ENCODE peak calls at places on chromosome 14, in five cellular contexts. One of them, this sample, is unnamed.

GRCh38 chr14:20686386-20687143 is 2.0 kb upstream of the ANG start:
- DNase-seq in fibroblast of mammary gland: no peak
- DNase-seq in MM.1S: no peak
- DNase-seq in heart right ventricle: no peak
- DNase-seq in cardiac muscle cell: no peak
- DNase-seq in this sample: no peak

GRCh38 chr14:105212541-105213305 is 31.6 kb upstream of the NUDT14 start:
- DNase-seq in fibroblast of mammary gland: no peak
- DNase-seq in MM.1S: no peak
- DNase-seq in heart right ventricle: no peak
- DNase-seq in cardiac muscle cell: no peak
- DNase-seq in this sample: no peak

GRCh38 chr14:22249775-22250174 is 339.2 kb downstream of the DAD1 start:
- DNase-seq in fibroblast of mammary gland: no peak
- DNase-seq in MM.1S: no peak
- DNase-seq in heart right ventricle: no peak
- DNase-seq in cardiac muscle cell: no peak
- DNase-seq in this sample: no peak

GRCh38 chr14:82223276-82223675 is 689.6 kb upstream of the SEL1L start:
- DNase-seq in fibroblast of mammary gland: no peak
- DNase-seq in MM.1S: peak
- DNase-seq in heart right ventricle: no peak
- DNase-seq in cardiac muscle cell: no peak
- DNase-seq in this sample: no peak

GRCh38 chr14:106218189-106218588 is 691.8 kb downstream of the TMEM121 start:
- DNase-seq in fibroblast of mammary gland: no peak
- DNase-seq in MM.1S: peak
- DNase-seq in heart right ventricle: no peak
- DNase-seq in cardiac muscle cell: no peak
- DNase-seq in this sample: no peak

GRCh38 chr14:66141733-66142132 is 344.4 kb upstream of the CCDC196 start:
- DNase-seq in fibroblast of mammary gland: no peak
- DNase-seq in MM.1S: no peak
- DNase-seq in heart right ventricle: no peak
- DNase-seq in cardiac muscle cell: no peak
- DNase-seq in this sample: no peak

GRCh38 chr14:70317969-70318634 is 41.4 kb downstream of the COX16 start:
- DNase-seq in fibroblast of mammary gland: peak
- DNase-seq in MM.1S: no peak
- DNase-seq in heart right ventricle: peak
- DNase-seq in cardiac muscle cell: peak
- DNase-seq in this sample: peak

GRCh38 chr14:58662759-58663158 is 25.0 kb downstream of the DACT1 start:
- DNase-seq in fibroblast of mammary gland: no peak
- DNase-seq in MM.1S: no peak
- DNase-seq in heart right ventricle: no peak
- DNase-seq in cardiac muscle cell: no peak
- DNase-seq in this sample: no peak

GRCh38 chr14:105931808-105932483 is 405.6 kb downstream of the TMEM121 start:
- DNase-seq in fibroblast of mammary gland: no peak
- DNase-seq in MM.1S: no peak
- DNase-seq in heart right ventricle: no peak
- DNase-seq in cardiac muscle cell: no peak
- DNase-seq in this sample: no peak

GRCh38 chr14:57848353-57848752 is 17.5 kb downstream of the SLC35F4 start:
- DNase-seq in fibroblast of mammary gland: peak
- DNase-seq in MM.1S: no peak
- DNase-seq in heart right ventricle: no peak
- DNase-seq in cardiac muscle cell: no peak
- DNase-seq in this sample: no peak

GRCh38 chr14:24695265-24696241 is 61.6 kb upstream of the GZMB start:
- DNase-seq in fibroblast of mammary gland: no peak
- DNase-seq in MM.1S: no peak
- DNase-seq in heart right ventricle: no peak
- DNase-seq in cardiac muscle cell: no peak
- DNase-seq in this sample: no peak

GRCh38 chr14:24133730-24134129 is 2.3 kb upstream of the PSME1 start:
- DNase-seq in fibroblast of mammary gland: no peak
- DNase-seq in MM.1S: no peak
- DNase-seq in heart right ventricle: no peak
- DNase-seq in cardiac muscle cell: no peak
- DNase-seq in this sample: no peak

GRCh38 chr14:22926316-22926715 is 2.9 kb downstream of the PRMT5 start:
- DNase-seq in fibroblast of mammary gland: no peak
- DNase-seq in MM.1S: no peak
- DNase-seq in heart right ventricle: no peak
- DNase-seq in cardiac muscle cell: no peak
- DNase-seq in this sample: peak

GRCh38 chr14:104974146-104974541 is 4.0 kb downstream of the AHNAK2 start:
- DNase-seq in fibroblast of mammary gland: no peak
- DNase-seq in MM.1S: no peak
- DNase-seq in heart right ventricle: no peak
- DNase-seq in cardiac muscle cell: no peak
- DNase-seq in this sample: no peak

GRCh38 chr14:91286530-91286937 is 42.0 kb upstream of the GPR68 start:
- DNase-seq in fibroblast of mammary gland: peak
- DNase-seq in MM.1S: peak
- DNase-seq in heart right ventricle: peak
- DNase-seq in cardiac muscle cell: peak
- DNase-seq in this sample: peak

GRCh38 chr14:69877492-69877891 is 1.7 kb upstream of the SMOC1 start:
- DNase-seq in fibroblast of mammary gland: peak
- DNase-seq in MM.1S: peak
- DNase-seq in heart right ventricle: no peak
- DNase-seq in cardiac muscle cell: peak
- DNase-seq in this sample: peak

GRCh38 chr14:25696176-25696575 is 646.2 kb upstream of the STXBP6 start:
- DNase-seq in fibroblast of mammary gland: no peak
- DNase-seq in MM.1S: no peak
- DNase-seq in heart right ventricle: no peak
- DNase-seq in cardiac muscle cell: no peak
- DNase-seq in this sample: no peak

GRCh38 chr14:73712540-73713141 is 1.5 kb downstream of the PNMA1 start:
- DNase-seq in fibroblast of mammary gland: no peak
- DNase-seq in MM.1S: no peak
- DNase-seq in heart right ventricle: no peak
- DNase-seq in cardiac muscle cell: peak
- DNase-seq in this sample: no peak

GRCh38 chr14:77094672-77095284 is 3.3 kb upstream of the CIPC start:
- DNase-seq in fibroblast of mammary gland: peak
- DNase-seq in MM.1S: peak
- DNase-seq in heart right ventricle: peak
- DNase-seq in cardiac muscle cell: peak
- DNase-seq in this sample: peak

GRCh38 chr14:67514203-67514607 is 18.9 kb upstream of the PLEKHH1 start:
- DNase-seq in fibroblast of mammary gland: no peak
- DNase-seq in MM.1S: no peak
- DNase-seq in heart right ventricle: no peak
- DNase-seq in cardiac muscle cell: no peak
- DNase-seq in this sample: no peak

GRCh38 chr14:60565211-60565610 is 56.3 kb downstream of the SIX6 start:
- DNase-seq in fibroblast of mammary gland: peak
- DNase-seq in MM.1S: no peak
- DNase-seq in heart right ventricle: no peak
- DNase-seq in cardiac muscle cell: peak
- DNase-seq in this sample: peak

GRCh38 chr14:54889919-54890318 is 12.7 kb downstream of the GCH1 start:
- DNase-seq in fibroblast of mammary gland: no peak
- DNase-seq in MM.1S: no peak
- DNase-seq in heart right ventricle: no peak
- DNase-seq in cardiac muscle cell: no peak
- DNase-seq in this sample: peak

DNA sequence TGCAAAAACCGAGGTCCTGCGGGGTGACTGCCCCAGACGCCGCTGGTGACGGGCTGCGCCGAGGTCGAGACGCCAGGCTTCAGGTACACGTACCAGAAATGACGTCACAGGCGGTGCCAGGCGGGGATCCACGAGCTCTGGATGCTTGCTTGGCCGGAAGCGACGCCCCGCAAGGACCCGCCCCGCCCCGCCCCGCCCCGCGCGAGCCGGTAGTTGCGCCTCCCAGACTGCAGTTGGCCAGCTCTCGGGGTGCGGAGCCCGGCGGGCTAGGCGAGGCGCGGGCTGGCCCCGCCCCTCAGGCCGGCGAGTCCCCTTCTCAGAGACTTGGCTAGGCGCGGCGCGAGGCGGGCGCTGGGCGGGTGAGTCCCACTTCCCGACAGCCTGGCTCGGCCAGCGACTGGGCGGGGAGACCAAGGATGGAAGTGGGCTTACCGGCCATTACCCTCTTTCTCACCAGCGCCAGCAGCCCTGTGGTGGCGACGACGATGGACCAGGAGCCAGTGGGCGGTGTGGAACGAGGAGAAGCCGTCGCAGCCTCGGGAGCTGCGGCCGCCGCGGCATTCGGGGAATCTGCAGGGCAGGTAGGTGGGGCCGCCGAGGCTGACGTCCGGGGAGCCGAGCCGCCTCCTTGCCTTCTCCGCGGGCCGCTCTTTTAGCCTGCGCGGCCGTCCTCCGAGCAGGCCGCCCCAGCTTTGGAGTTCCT is at the start of gene FAM177A1:
- DNase-seq in fibroblast of mammary gland: peak
- DNase-seq in MM.1S: peak
- DNase-seq in heart right ventricle: peak
- DNase-seq in cardiac muscle cell: peak
- DNase-seq in this sample: peak
- TF ChIP-seq CTCF in fibroblast of mammary gland: no peak
- TF ChIP-seq CTCF in MM.1S: no peak
- TF ChIP-seq CTCF in heart right ventricle: no peak
- TF ChIP-seq CTCF in cardiac muscle cell: no peak
- TF ChIP-seq CTCF in this sample: peak

DNA sequence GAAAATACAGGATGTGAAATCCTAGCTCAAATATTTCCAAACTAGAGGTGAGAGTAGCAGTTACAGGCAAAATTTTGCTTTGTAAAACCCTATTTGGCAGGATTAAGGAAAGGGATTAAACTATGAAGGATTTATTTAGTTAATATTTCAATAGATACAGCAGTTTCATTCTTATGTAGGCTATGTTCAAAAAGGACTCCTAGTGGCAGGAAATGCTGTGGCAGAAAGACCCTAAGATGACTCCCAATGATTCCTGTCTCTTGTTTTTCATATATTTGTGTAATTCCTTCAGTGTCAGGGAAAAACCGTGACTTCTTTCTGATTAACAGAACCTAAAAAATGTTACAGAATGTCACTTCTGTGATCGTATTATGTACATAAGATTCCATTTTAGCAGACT is 299.5 kb upstream of the RPL10L start:
- DNase-seq in fibroblast of mammary gland: no peak
- DNase-seq in MM.1S: no peak
- DNase-seq in heart right ventricle: no peak
- DNase-seq in cardiac muscle cell: no peak
- DNase-seq in this sample: no peak
- TF ChIP-seq CTCF in fibroblast of mammary gland: no peak
- TF ChIP-seq CTCF in MM.1S: no peak
- TF ChIP-seq CTCF in heart right ventricle: no peak
- TF ChIP-seq CTCF in cardiac muscle cell: no peak
- TF ChIP-seq CTCF in this sample: peak

GRCh38 chr14:80202888-80203562 is 8.3 kb downstream of the DIO2 start:
- DNase-seq in fibroblast of mammary gland: peak
- DNase-seq in MM.1S: no peak
- DNase-seq in heart right ventricle: no peak
- DNase-seq in cardiac muscle cell: peak
- DNase-seq in this sample: peak
- TF ChIP-seq CTCF in fibroblast of mammary gland: peak
- TF ChIP-seq CTCF in MM.1S: peak
- TF ChIP-seq CTCF in heart right ventricle: no peak
- TF ChIP-seq CTCF in cardiac muscle cell: peak
- TF ChIP-seq CTCF in this sample: peak

DNA sequence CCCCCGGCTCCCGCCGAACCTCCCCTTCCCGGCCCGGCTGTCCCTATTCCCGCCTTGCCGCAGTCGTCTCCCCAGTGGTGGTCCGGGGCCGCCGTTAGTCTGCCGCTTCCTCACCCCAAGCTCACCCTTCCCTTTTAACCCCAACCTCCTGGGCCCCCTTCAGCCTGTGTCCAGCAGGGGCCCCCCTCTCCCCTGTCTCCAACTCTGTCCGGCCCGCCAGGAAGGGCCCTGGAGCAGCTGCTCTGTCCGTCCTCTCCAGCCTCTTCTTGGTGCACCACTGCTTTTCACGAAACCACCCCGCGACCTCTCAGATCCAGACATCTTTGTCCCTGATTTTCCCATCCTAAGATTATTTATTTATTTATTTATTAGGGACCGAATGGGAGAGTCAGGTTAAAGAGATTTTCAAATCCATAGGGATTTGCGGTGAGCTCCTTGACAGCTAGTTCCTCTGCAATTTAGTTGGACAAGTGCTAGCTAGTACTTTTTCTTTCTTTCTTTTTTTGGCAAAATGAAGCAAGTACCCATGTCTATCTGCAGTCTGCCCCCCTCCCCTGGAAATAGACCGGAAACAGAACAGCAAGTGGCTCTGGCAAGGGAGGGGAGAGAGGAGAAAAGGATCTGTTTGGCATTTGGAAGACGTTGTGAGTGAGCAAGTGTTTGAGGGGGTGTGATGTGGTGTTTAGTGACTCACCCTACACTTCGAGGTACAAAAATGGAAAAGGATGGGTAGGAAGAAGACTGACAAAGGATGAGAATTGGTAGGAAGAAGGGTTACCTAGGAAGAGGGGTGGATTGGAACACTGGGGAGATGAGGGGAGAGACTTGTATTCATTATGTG is 632 bp downstream of the UBR7 start:
- DNase-seq in fibroblast of mammary gland: peak
- DNase-seq in MM.1S: no peak
- DNase-seq in heart right ventricle: peak
- DNase-seq in cardiac muscle cell: peak
- DNase-seq in this sample: peak
- TF ChIP-seq CTCF in fibroblast of mammary gland: peak
- TF ChIP-seq CTCF in MM.1S: peak
- TF ChIP-seq CTCF in heart right ventricle: peak
- TF ChIP-seq CTCF in cardiac muscle cell: peak
- TF ChIP-seq CTCF in this sample: peak

DNA sequence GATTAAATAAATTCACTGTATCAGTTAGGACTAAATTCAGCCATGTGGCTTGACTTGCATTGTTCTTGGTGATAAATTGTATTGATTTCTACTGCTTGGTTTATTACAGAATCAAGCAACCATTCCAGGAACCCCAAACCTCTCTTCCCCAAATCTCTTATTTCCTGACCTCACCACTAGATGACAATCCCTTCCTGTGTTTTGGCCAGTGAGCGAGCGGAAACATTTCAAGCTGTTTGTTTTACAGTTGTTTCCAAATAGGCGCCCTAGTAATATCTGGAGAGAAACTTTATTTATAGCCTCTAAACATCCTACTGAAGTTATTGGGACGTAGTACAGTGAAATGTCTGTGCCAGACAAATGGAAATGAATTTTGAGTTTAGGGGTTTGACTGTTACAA is 161.1 kb downstream of the SNAPC1 start:
- DNase-seq in fibroblast of mammary gland: peak
- DNase-seq in MM.1S: no peak
- DNase-seq in heart right ventricle: no peak
- DNase-seq in cardiac muscle cell: peak
- DNase-seq in this sample: peak
- TF ChIP-seq CTCF in fibroblast of mammary gland: peak
- TF ChIP-seq CTCF in MM.1S: no peak
- TF ChIP-seq CTCF in heart right ventricle: no peak
- TF ChIP-seq CTCF in cardiac muscle cell: peak
- TF ChIP-seq CTCF in this sample: peak